ENCODE peak calls at places on chromosomes 6 and 20, in six cellular contexts. D is transverse colon, R is WERI-Rb-1, Q is heart left ventricle, N is upper lobe of right lung, S is ovary. M is an unnamed sample.

GRCh38 chr6:108914235-108915022 is 66.2 kb downstream of the ARMC2 start:
- DNase-seq in D (no peak), R (peak; percentile 52), Q (no peak), N (no peak), S (no peak), M (peak; percentile 20)

GRCh38 chr20:17571967-17572638 is 2.2 kb downstream of the DSTN start:
- DNase-seq in D (no peak), R (no peak), Q (no peak), N (no peak), S (no peak), M (no peak)

GRCh38 chr6:7463785-7464184 is 74.2 kb downstream of the RIOK1 start:
- DNase-seq in D (peak; percentile 43), R (no peak), Q (no peak), N (no peak), S (no peak), M (peak; percentile 52)

GRCh38 chr20:47558699-47559098 is 57.0 kb downstream of the NCOA3 start:
- DNase-seq in D (no peak), R (no peak), Q (no peak), N (no peak), S (no peak), M (no peak)

GRCh38 chr6:55674672-55675071 is 95.7 kb upstream of the HMGCLL1 start:
- DNase-seq in D (no peak), R (no peak), Q (no peak), N (no peak), S (no peak), M (no peak)

GRCh38 chr6:30901436-30901835 is 6.6 kb upstream of the GTF2H4 start:
- DNase-seq in D (no peak), R (no peak), Q (no peak), N (no peak), S (no peak), M (no peak)

GRCh38 chr6:36650848-36651247 is 27.7 kb upstream of the CDKN1A start:
- DNase-seq in D (peak; percentile 51), R (no peak), Q (no peak), N (no peak), S (no peak), M (no peak)

GRCh38 chr6:35687658-35688604 is 784 bp downstream of the FKBP5 start:
- DNase-seq in D (peak; percentile 74), R (peak; percentile 79), Q (peak; percentile 65), N (peak; percentile 86), S (peak; percentile 66), M (peak; percentile 57)

GRCh38 chr6:35360349-35361138 is 18.2 kb downstream of the PPARD start:
- DNase-seq in D (no peak), R (no peak), Q (peak; percentile 73), N (peak; percentile 66), S (no peak), M (peak; percentile 36)

GRCh38 chr6:96775727-96776400 is 61.4 kb downstream of the GPR63 start:
- DNase-seq in D (no peak), R (no peak), Q (no peak), N (no peak), S (no peak), M (no peak)

GRCh38 chr20:57008217-57008616 is 258.2 kb downstream of the BMP7 start:
- DNase-seq in D (no peak), R (no peak), Q (no peak), N (no peak), S (no peak), M (no peak)

GRCh38 chr6:29507319-29507718 is 19.6 kb upstream of the MAS1L start:
- DNase-seq in D (no peak), R (no peak), Q (no peak), N (no peak), S (no peak), M (no peak)

GRCh38 chr6:64477311-64477850 is 841.8 kb downstream of the PHF3 start:
- DNase-seq in D (no peak), R (no peak), Q (no peak), N (no peak), S (no peak), M (no peak)

GRCh38 chr20:63433756-63434531 is 38.5 kb downstream of the KCNQ2 start:
- DNase-seq in D (no peak), R (no peak), Q (no peak), N (no peak), S (no peak), M (no peak)
- H3K9me3 ChIP-seq in D (no peaks in the 10 kb centered on the region), R (no peaks in the 10 kb centered on the region), Q (no peaks in the 10 kb centered on the region), N (no peaks in the 10 kb centered on the region), S (no peaks in the 10 kb centered on the region), M (no peaks in the 10 kb centered on the region)

GRCh38 chr6:4844108-4844507 is 67.9 kb downstream of the CDYL start:
- DNase-seq in D (no peak), R (peak; percentile 46), Q (no peak), N (no peak), S (no peak), M (no peak)
- H3K9me3 ChIP-seq in D (peaks cover 17% of the 10 kb centered on the region), R (peaks cover 8% of the 10 kb centered on the region), Q (no peaks in the 10 kb centered on the region), N (peaks cover 13% of the 10 kb centered on the region), S (peaks cover 3% of the 10 kb centered on the region), M (peaks cover 11% of the 10 kb centered on the region)

GRCh38 chr6:106247293-106247692 is 78.3 kb downstream of the ATG5 start:
- DNase-seq in D (no peak), R (no peak), Q (no peak), N (no peak), S (no peak), M (peak; percentile 44)
- H3K9me3 ChIP-seq in D (no peaks in the 10 kb centered on the region), R (no peaks in the 10 kb centered on the region), Q (no peaks in the 10 kb centered on the region), N (no peaks in the 10 kb centered on the region), S (no peaks in the 10 kb centered on the region), M (no peaks in the 10 kb centered on the region)

DNA sequence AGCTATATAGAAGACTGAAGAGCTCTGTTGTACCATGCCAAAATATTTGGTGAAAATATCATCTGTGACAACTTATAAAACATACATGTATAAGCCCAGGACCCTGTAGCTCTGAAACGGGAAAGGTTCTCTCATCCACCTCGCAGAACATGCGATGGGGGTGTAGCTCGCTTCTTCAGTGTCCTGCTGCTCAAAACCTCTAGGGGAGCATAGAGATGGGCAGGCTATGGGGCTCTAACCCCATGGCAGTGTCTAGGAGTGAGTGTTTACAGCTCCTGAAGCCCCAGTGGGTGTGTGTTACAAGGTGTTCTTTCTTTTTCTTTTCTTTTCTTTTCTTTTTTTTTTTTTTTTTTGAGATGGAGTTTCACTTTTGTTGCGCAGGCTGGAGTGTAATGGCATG is 505.2 kb upstream of the SYNCRIP start:
- DNase-seq in D (no peak), R (no peak), Q (no peak), N (no peak), S (no peak), M (no peak)
- H3K9me3 ChIP-seq in D (no peaks in the 10 kb centered on the region), R (no peaks in the 10 kb centered on the region), Q (no peaks in the 10 kb centered on the region), N (no peaks in the 10 kb centered on the region), S (no peaks in the 10 kb centered on the region), M (peaks cover 7% of the 10 kb centered on the region)

M was measured in IMR-90.